ENCODE peak calls at places on chromosomes 3 and 15, in six cellular contexts. One of them, this sample, is unnamed.

GRCh38 chr3:50567011-50567385 is 549 bp downstream of the C3orf18 start:
- DNase-seq in left colon: no peak
- DNase-seq in ELR: no peak
- DNase-seq in NCI-H510A treated with DMSO at 0.1 percent for 48 hours: no peak
- DNase-seq in NCI-H2081: no peak
- DNase-seq in substantia nigra: no peak
- DNase-seq in this sample: no peak

GRCh38 chr3:162141232-162141631 is 644.6 kb downstream of the OTOL1 start:
- DNase-seq in NCI-H2081: no peak
- DNase-seq in left colon: no peak
- DNase-seq in ELR: peak; percentile 88
- DNase-seq in NCI-H510A treated with DMSO at 0.1 percent for 48 hours: no peak
- DNase-seq in substantia nigra: no peak
- DNase-seq in this sample: no peak

GRCh38 chr3:170054204-170054603 is 16.4 kb downstream of the GPR160 start:
- DNase-seq in substantia nigra: no peak
- DNase-seq in left colon: no peak
- DNase-seq in NCI-H2081: no peak
- DNase-seq in NCI-H510A treated with DMSO at 0.1 percent for 48 hours: no peak
- DNase-seq in ELR: peak; percentile 45
- DNase-seq in this sample: peak; percentile 42

GRCh38 chr15:41873711-41874110 is 20.1 kb downstream of the SPTBN5 start:
- DNase-seq in left colon: no peak
- DNase-seq in substantia nigra: no peak
- DNase-seq in NCI-H2081: peak; percentile 36
- DNase-seq in ELR: no peak
- DNase-seq in NCI-H510A treated with DMSO at 0.1 percent for 48 hours: peak; percentile 60
- DNase-seq in this sample: no peak

GRCh38 chr15:80142646-80143045 is 10.2 kb upstream of the FAH start:
- DNase-seq in NCI-H2081: no peak
- DNase-seq in substantia nigra: no peak
- DNase-seq in left colon: no peak
- DNase-seq in ELR: no peak
- DNase-seq in NCI-H510A treated with DMSO at 0.1 percent for 48 hours: no peak
- DNase-seq in this sample: no peak

GRCh38 chr15:70125605-70126004 is 27.9 kb upstream of the TLE3 start:
- DNase-seq in NCI-H510A treated with DMSO at 0.1 percent for 48 hours: no peak
- DNase-seq in NCI-H2081: no peak
- DNase-seq in left colon: no peak
- DNase-seq in substantia nigra: no peak
- DNase-seq in ELR: no peak
- DNase-seq in this sample: no peak

GRCh38 chr15:38879909-38880471 is 315.4 kb upstream of the RASGRP1 start:
- DNase-seq in substantia nigra: no peak
- DNase-seq in ELR: no peak
- DNase-seq in left colon: no peak
- DNase-seq in NCI-H2081: no peak
- DNase-seq in NCI-H510A treated with DMSO at 0.1 percent for 48 hours: no peak
- DNase-seq in this sample: no peak

GRCh38 chr3:99902091-99902490 is 84.4 kb downstream of the CMSS1 start:
- DNase-seq in left colon: no peak
- DNase-seq in NCI-H2081: no peak
- DNase-seq in substantia nigra: no peak
- DNase-seq in ELR: peak; percentile 80
- DNase-seq in NCI-H510A treated with DMSO at 0.1 percent for 48 hours: no peak
- DNase-seq in this sample: no peak

GRCh38 chr3:69319652-69320051 is 66.2 kb downstream of the FRMD4B start:
- DNase-seq in ELR: no peak
- DNase-seq in NCI-H510A treated with DMSO at 0.1 percent for 48 hours: no peak
- DNase-seq in NCI-H2081: no peak
- DNase-seq in substantia nigra: no peak
- DNase-seq in left colon: no peak
- DNase-seq in this sample: no peak

GRCh38 chr15:66846811-66847210 is 144.8 kb downstream of the SMAD6 start:
- DNase-seq in ELR: no peak
- DNase-seq in NCI-H510A treated with DMSO at 0.1 percent for 48 hours: no peak
- DNase-seq in left colon: no peak
- DNase-seq in NCI-H2081: no peak
- DNase-seq in substantia nigra: no peak
- DNase-seq in this sample: no peak

GRCh38 chr3:184546252-184546651 is 15.3 kb upstream of the EPHB3 start:
- DNase-seq in substantia nigra: no peak
- DNase-seq in left colon: no peak
- DNase-seq in ELR: no peak
- DNase-seq in NCI-H510A treated with DMSO at 0.1 percent for 48 hours: no peak
- DNase-seq in NCI-H2081: no peak
- DNase-seq in this sample: peak; percentile 54

GRCh38 chr3:110070539-110070916 is 733.2 kb upstream of the DPPA4 start:
- DNase-seq in ELR: no peak
- DNase-seq in NCI-H2081: no peak
- DNase-seq in substantia nigra: no peak
- DNase-seq in NCI-H510A treated with DMSO at 0.1 percent for 48 hours: no peak
- DNase-seq in left colon: no peak
- DNase-seq in this sample: no peak

GRCh38 chr3:192869131-192870027 is 48.3 kb downstream of the MB21D2 start:
- DNase-seq in NCI-H2081: no peak
- DNase-seq in substantia nigra: no peak
- DNase-seq in left colon: no peak
- DNase-seq in ELR: peak; percentile 79
- DNase-seq in NCI-H510A treated with DMSO at 0.1 percent for 48 hours: no peak
- DNase-seq in this sample: no peak

GRCh38 chr3:62873672-62874397 is 1.4 kb downstream of the CADPS start:
- DNase-seq in ELR: no peak
- DNase-seq in substantia nigra: peak; percentile 18
- DNase-seq in NCI-H2081: peak; percentile 78
- DNase-seq in left colon: peak; percentile 70
- DNase-seq in NCI-H510A treated with DMSO at 0.1 percent for 48 hours: peak; percentile 65
- DNase-seq in this sample: peak; percentile 13

GRCh38 chr15:90790561-90790960 is 73.4 kb downstream of the BLM start:
- DNase-seq in NCI-H510A treated with DMSO at 0.1 percent for 48 hours: no peak
- DNase-seq in left colon: no peak
- DNase-seq in substantia nigra: no peak
- DNase-seq in ELR: no peak
- DNase-seq in NCI-H2081: no peak
- DNase-seq in this sample: no peak

GRCh38 chr3:60160792-60161175 is 1090.5 kb downstream of the FHIT start:
- DNase-seq in left colon: no peak
- DNase-seq in ELR: no peak
- DNase-seq in NCI-H2081: no peak
- DNase-seq in NCI-H510A treated with DMSO at 0.1 percent for 48 hours: no peak
- DNase-seq in substantia nigra: no peak
- DNase-seq in this sample: no peak

GRCh38 chr3:161271646-161272045 is 50.5 kb downstream of the NMD3 start:
- DNase-seq in left colon: no peak
- DNase-seq in NCI-H510A treated with DMSO at 0.1 percent for 48 hours: no peak
- DNase-seq in NCI-H2081: no peak
- DNase-seq in substantia nigra: no peak
- DNase-seq in ELR: no peak
- DNase-seq in this sample: no peak

GRCh38 chr3:105352976-105353375 is 13.7 kb upstream of the ALCAM start:
- DNase-seq in left colon: no peak
- DNase-seq in ELR: no peak
- DNase-seq in NCI-H2081: no peak
- DNase-seq in substantia nigra: no peak
- DNase-seq in NCI-H510A treated with DMSO at 0.1 percent for 48 hours: no peak
- DNase-seq in this sample: no peak

GRCh38 chr3:14797731-14798130 is 21.0 kb upstream of the FGD5 start:
- DNase-seq in ELR: no peak
- DNase-seq in NCI-H2081: no peak
- DNase-seq in substantia nigra: no peak
- DNase-seq in NCI-H510A treated with DMSO at 0.1 percent for 48 hours: no peak
- DNase-seq in left colon: no peak
- DNase-seq in this sample: no peak

GRCh38 chr15:41967506-41968206 is 4.7 kb downstream of the EHD4 start:
- DNase-seq in left colon: no peak
- DNase-seq in NCI-H2081: no peak
- DNase-seq in substantia nigra: no peak
- DNase-seq in NCI-H510A treated with DMSO at 0.1 percent for 48 hours: no peak
- DNase-seq in ELR: peak; percentile 35
- DNase-seq in this sample: peak; percentile 57

GRCh38 chr3:463793-464192 is 267.2 kb downstream of the CHL1 start:
- DNase-seq in ELR: no peak
- DNase-seq in substantia nigra: no peak
- DNase-seq in NCI-H510A treated with DMSO at 0.1 percent for 48 hours: no peak
- DNase-seq in left colon: no peak
- DNase-seq in NCI-H2081: no peak
- DNase-seq in this sample: peak; percentile 41

GRCh38 chr15:70093481-70094309 is 4.0 kb downstream of the TLE3 start:
- DNase-seq in left colon: peak; percentile 52
- DNase-seq in ELR: no peak
- DNase-seq in NCI-H510A treated with DMSO at 0.1 percent for 48 hours: peak; percentile 55
- DNase-seq in NCI-H2081: peak; percentile 64
- DNase-seq in substantia nigra: no peak
- DNase-seq in this sample: no peak

GRCh38 chr15:95127356-95127755 is 896.0 kb downstream of the MCTP2 start:
- DNase-seq in ELR: no peak
- DNase-seq in NCI-H510A treated with DMSO at 0.1 percent for 48 hours: no peak
- DNase-seq in NCI-H2081: no peak
- DNase-seq in left colon: no peak
- DNase-seq in substantia nigra: no peak
- DNase-seq in this sample: no peak

GRCh38 chr3:158127250-158128219 is 17.6 kb downstream of the RSRC1 start:
- DNase-seq in substantia nigra: no peak
- DNase-seq in NCI-H2081: no peak
- DNase-seq in left colon: no peak
- DNase-seq in NCI-H510A treated with DMSO at 0.1 percent for 48 hours: no peak
- DNase-seq in ELR: peak; percentile 46
- DNase-seq in this sample: no peak

GRCh38 chr15:25905140-25905539 is 42.0 kb upstream of the ATP10A start:
- DNase-seq in substantia nigra: no peak
- DNase-seq in NCI-H510A treated with DMSO at 0.1 percent for 48 hours: no peak
- DNase-seq in NCI-H2081: no peak
- DNase-seq in left colon: no peak
- DNase-seq in ELR: no peak
- DNase-seq in this sample: no peak

GRCh38 chr3:138187296-138188012 is at the start of gene ARMC8:
- DNase-seq in NCI-H510A treated with DMSO at 0.1 percent for 48 hours: peak; percentile 26
- DNase-seq in ELR: peak; percentile 55
- DNase-seq in NCI-H2081: peak; percentile 68
- DNase-seq in left colon: peak; percentile 83
- DNase-seq in substantia nigra: peak; percentile 56
- DNase-seq in this sample: no peak

GRCh38 chr3:182999767-183000166 is 19.4 kb upstream of the DCUN1D1 start:
- DNase-seq in NCI-H510A treated with DMSO at 0.1 percent for 48 hours: no peak
- DNase-seq in ELR: no peak
- DNase-seq in left colon: no peak
- DNase-seq in substantia nigra: no peak
- DNase-seq in NCI-H2081: no peak
- DNase-seq in this sample: no peak

GRCh38 chr3:77254967-77255831 is 215.3 kb downstream of the ROBO2 start:
- DNase-seq in NCI-H2081: peak; percentile 73
- DNase-seq in NCI-H510A treated with DMSO at 0.1 percent for 48 hours: peak; percentile 75
- DNase-seq in ELR: peak; percentile 45
- DNase-seq in substantia nigra: no peak
- DNase-seq in left colon: no peak
- DNase-seq in this sample: peak; percentile 25

GRCh38 chr15:78167227-78167888 is 18.2 kb downstream of the IDH3A start:
- DNase-seq in NCI-H510A treated with DMSO at 0.1 percent for 48 hours: no peak
- DNase-seq in NCI-H2081: no peak
- DNase-seq in left colon: no peak
- DNase-seq in substantia nigra: no peak
- DNase-seq in ELR: no peak
- DNase-seq in this sample: peak; percentile 69

GRCh38 chr3:107431298-107432012 is 54.2 kb downstream of the CCDC54 start:
- DNase-seq in left colon: peak; percentile 74
- DNase-seq in ELR: peak; percentile 87
- DNase-seq in NCI-H510A treated with DMSO at 0.1 percent for 48 hours: peak; percentile 48
- DNase-seq in NCI-H2081: peak; percentile 79
- DNase-seq in substantia nigra: peak; percentile 46
- DNase-seq in this sample: peak; percentile 58

GRCh38 chr3:13188975-13189374 is 115.7 kb upstream of the IQSEC1 start:
- DNase-seq in substantia nigra: no peak
- DNase-seq in NCI-H2081: no peak
- DNase-seq in NCI-H510A treated with DMSO at 0.1 percent for 48 hours: no peak
- DNase-seq in ELR: no peak
- DNase-seq in left colon: no peak
- DNase-seq in this sample: no peak

GRCh38 chr15:73346735-73347312 is 21.9 kb downstream of the HCN4 start:
- DNase-seq in NCI-H2081: no peak
- DNase-seq in NCI-H510A treated with DMSO at 0.1 percent for 48 hours: no peak
- DNase-seq in ELR: peak; percentile 37
- DNase-seq in left colon: peak; percentile 87
- DNase-seq in substantia nigra: no peak
- DNase-seq in this sample: peak; percentile 67

GRCh38 chr3:74500257-74500656 is 114.2 kb downstream of the CNTN3 start:
- DNase-seq in NCI-H510A treated with DMSO at 0.1 percent for 48 hours: no peak
- DNase-seq in left colon: no peak
- DNase-seq in NCI-H2081: no peak
- DNase-seq in ELR: no peak
- DNase-seq in substantia nigra: no peak
- DNase-seq in this sample: no peak

GRCh38 chr3:156674046-156674910 is at the start of gene TIPARP:
- DNase-seq in NCI-H510A treated with DMSO at 0.1 percent for 48 hours: peak; percentile 95
- DNase-seq in ELR: peak; percentile 98
- DNase-seq in NCI-H2081: peak; percentile 99
- DNase-seq in substantia nigra: peak; percentile 99
- DNase-seq in left colon: peak; percentile 99
- DNase-seq in this sample: peak; percentile 98

This sample was measured in GM10248.